ENCODE peak calls at places on chromosomes 7 and 10, in seven cellular contexts. T is astrocyte of the cerebellum; J is activated CD4-positive, alpha-beta T cell treated with anti-CD3 and anti-CD28 coated beads for 36 hours; A is BJ; Z is WERI-Rb-1; V is M059J; W is LoVo. E is an unnamed sample.

GRCh38 chr10:96831200-96831866 is 765 bp upstream of the LCOR start:
- DNase-seq in Z (no peak), W (no peak), A (no peak), T (no peak), V (no peak), J (no peak), E (no peak)

GRCh38 chr10:78451592-78451991 is 417.9 kb downstream of the RPS24 start:
- DNase-seq in V (no peak), T (no peak), Z (peak), J (no peak), A (no peak), W (no peak), E (no peak)

GRCh38 chr7:113710310-113711106 is 208.3 kb downstream of the PPP1R3A start:
- DNase-seq in T (peak), J (peak), V (peak), Z (peak), A (peak), W (peak), E (no peak)

GRCh38 chr7:98681496-98681895 is 64.4 kb downstream of the NPTX2 start:
- DNase-seq in Z (peak), V (no peak), W (no peak), A (no peak), T (no peak), J (no peak), E (no peak)

GRCh38 chr7:49852619-49853462 is 79.4 kb downstream of the VWC2 start:
- DNase-seq in J (peak), A (no peak), T (peak), V (peak), Z (peak), W (peak), E (no peak)

GRCh38 chr10:110458583-110458920 is 39.2 kb upstream of the DUSP5 start:
- DNase-seq in J (no peak), V (no peak), W (no peak), A (no peak), Z (no peak), T (no peak), E (no peak)

GRCh38 chr10:65571011-65571570 is 1354.7 kb upstream of the LRRTM3 start:
- DNase-seq in A (no peak), Z (peak), V (peak), J (no peak), T (no peak), W (peak), E (no peak)

GRCh38 chr10:77501152-77501845 is 136.3 kb downstream of the KCNMA1 start:
- DNase-seq in W (peak), Z (no peak), T (no peak), A (peak), J (no peak), V (peak), E (peak)

GRCh38 chr10:61588770-61589211 is 73.9 kb upstream of the CABCOCO1 start:
- DNase-seq in J (no peak), Z (no peak), T (no peak), A (no peak), V (peak), W (no peak), E (no peak)

GRCh38 chr7:91263359-91264082 is 712 bp upstream of the FZD1 start:
- DNase-seq in T (no peak), V (peak), J (peak), Z (peak), W (peak), A (no peak), E (peak)

GRCh38 chr7:45943986-45944385 is 22.9 kb upstream of the IGFBP3 start:
- DNase-seq in Z (no peak), V (peak), A (no peak), T (no peak), J (no peak), W (no peak), E (no peak)

GRCh38 chr10:62815373-62816111 is 624 bp downstream of the EGR2 start:
- DNase-seq in W (no peak), T (no peak), A (no peak), V (peak), Z (peak), J (peak), E (no peak)

GRCh38 chr7:381211-382117 is 91.5 kb downstream of the FOXL3 start:
- DNase-seq in T (no peak), Z (no peak), V (no peak), J (peak), W (no peak), A (no peak), E (no peak)

GRCh38 chr10:132613566-132614348 is 76.2 kb downstream of the INPP5A start:
- DNase-seq in V (no peak), Z (no peak), W (no peak), J (no peak), A (no peak), T (no peak), E (peak)

GRCh38 chr7:130894146-130895005 is 160.4 kb upstream of the KLF14 start:
- DNase-seq in V (peak), Z (peak), A (no peak), W (peak), J (peak), T (no peak), E (peak)

GRCh38 chr10:27783660-27784059 is 38.0 kb upstream of the MKX start:
- DNase-seq in Z (peak), A (peak), W (peak), J (peak), V (peak), T (peak), E (no peak)

GRCh38 chr7:130674456-130674855 is 5.9 kb upstream of the COPG2 start:
- DNase-seq in J (no peak), Z (no peak), W (no peak), T (no peak), A (no peak), V (no peak), E (no peak)

GRCh38 chr10:104580321-104580720 is 60.8 kb upstream of the SORCS3 start:
- DNase-seq in V (peak), J (no peak), T (no peak), Z (peak), A (no peak), W (no peak), E (no peak)

GRCh38 chr10:113893570-113893969 is 39.1 kb downstream of the NHLRC2 start:
- DNase-seq in V (no peak), Z (no peak), T (no peak), W (no peak), J (no peak), A (no peak), E (no peak)

GRCh38 chr10:83539528-83540308 is 599.6 kb upstream of the GHITM start:
- DNase-seq in J (no peak), V (peak), Z (peak), A (peak), W (no peak), T (no peak), E (peak)

GRCh38 chr7:44973610-44974401 is 5.0 kb downstream of the MYO1G start:
- DNase-seq in T (no peak), V (peak), J (peak), Z (peak), W (no peak), A (no peak), E (no peak)

GRCh38 chr7:65371468-65371867 is 2.2 kb upstream of the ZNF92 start:
- DNase-seq in T (no peak), V (no peak), J (no peak), W (no peak), A (no peak), Z (no peak), E (no peak)

GRCh38 chr7:81013036-81013435 is 94.2 kb upstream of the SEMA3C start:
- DNase-seq in J (no peak), V (peak), W (peak), Z (no peak), T (peak), A (peak), E (no peak)

GRCh38 chr7:44398506-44398905 is 73.1 kb upstream of the CAMK2B start:
- DNase-seq in J (no peak), Z (no peak), W (no peak), T (no peak), V (no peak), A (no peak), E (no peak)